ENCODE peak calls at places on chromosomes 5 and 9, in four cellular contexts. B, F, Y and P are unnamed samples. For H3K4me1, the result is how much of the 10 kb centered on the place peaks cover.

GRCh38 chr5:115398726-115399125 is 102.3 kb upstream of the CCDC112 start:
- DNase-seq in B (no peak), F (no peak), Y (no peak), P (no peak)

GRCh38 chr5:35369965-35370790 is 139.9 kb upstream of the PRLR start:
- DNase-seq in B (no peak), F (no peak), Y (no peak), P (no peak)

GRCh38 chr5:77138981-77139380 is 51.9 kb upstream of the ZBED3 start:
- DNase-seq in B (peak), F (no peak), Y (no peak), P (no peak)

GRCh38 chr5:107092695-107093094 is 578.0 kb downstream of the EFNA5 start:
- DNase-seq in B (no peak), F (no peak), Y (no peak), P (no peak)

GRCh38 chr5:98248949-98249348 is 524.5 kb upstream of the RGMB start:
- DNase-seq in B (no peak), F (no peak), Y (no peak), P (no peak)

GRCh38 chr9:118929317-118929716 is 439.9 kb downstream of the BRINP1 start:
- DNase-seq in B (no peak), F (no peak), Y (no peak), P (no peak)

GRCh38 chr5:59575648-59576290 is 317.8 kb downstream of the PDE4D start:
- DNase-seq in B (no peak), F (no peak), Y (no peak), P (no peak)

GRCh38 chr9:130128251-130128650 is 44.0 kb upstream of the NCS1 start:
- DNase-seq in B (no peak), F (no peak), Y (no peak), P (peak)

GRCh38 chr9:128802482-128802881 is 15.4 kb downstream of the TBC1D13 start:
- DNase-seq in B (no peak), F (no peak), Y (no peak), P (no peak)

GRCh38 chr9:23826120-23826629 is at the start of gene ELAVL2:
- DNase-seq in B (peak), F (peak), Y (peak), P (peak)

GRCh38 chr5:112373888-112374287 is 45.2 kb downstream of the EPB41L4A start:
- DNase-seq in B (no peak), F (no peak), Y (no peak), P (no peak)

GRCh38 chr5:88555658-88556057 is 287.0 kb upstream of the TMEM161B start:
- DNase-seq in B (no peak), F (no peak), Y (no peak), P (no peak)

GRCh38 chr9:18362901-18363685 is 110.9 kb upstream of the ADAMTSL1 start:
- DNase-seq in B (no peak), F (peak), Y (no peak), P (no peak)

GRCh38 chr9:6149315-6149714 is 66.3 kb upstream of the IL33 start:
- DNase-seq in B (no peak), F (peak), Y (peak), P (no peak)

GRCh38 chr5:179296150-179296821 is 49.0 kb downstream of the ADAMTS2 start:
- DNase-seq in B (no peak), F (no peak), Y (no peak), P (no peak)

GRCh38 chr5:147519380-147519779 is 9.5 kb upstream of the DPYSL3 start:
- DNase-seq in B (no peak), F (no peak), Y (no peak), P (no peak)

GRCh38 chr9:133731876-133732321 is 6.3 kb downstream of the SARDH start:
- DNase-seq in B (no peak), F (no peak), Y (peak), P (no peak)

GRCh38 chr5:120684749-120685415 is 220.8 kb downstream of the PRR16 start:
- DNase-seq in B (no peak), F (no peak), Y (no peak), P (no peak)

GRCh38 chr5:109242518-109242917 is 167.3 kb downstream of the PJA2 start:
- DNase-seq in B (no peak), F (no peak), Y (no peak), P (no peak)

GRCh38 chr9:116464987-116465571 is 222.0 kb upstream of the TRIM32 start:
- DNase-seq in B (no peak), F (no peak), Y (no peak), P (no peak)

GRCh38 chr9:112032733-112033132 is 136.1 kb downstream of the UGCG start:
- DNase-seq in B (no peak), F (no peak), Y (no peak), P (no peak)

GRCh38 chr5:115979628-115980041 is 17.4 kb downstream of the LVRN start:
- DNase-seq in B (no peak), F (no peak), Y (no peak), P (no peak)

GRCh38 chr5:10563132-10563939 is 534 bp upstream of the ANKRD33B start:
- DNase-seq in B (peak), F (peak), Y (peak), P (peak)

GRCh38 chr5:139637438-139638089 is 10.6 kb upstream of the CXXC5 start:
- DNase-seq in B (peak), F (peak), Y (peak), P (peak)

GRCh38 chr5:140554454-140554853 is 2.8 kb downstream of the SRA1 start:
- DNase-seq in B (no peak), F (no peak), Y (no peak), P (no peak)

GRCh38 chr9:33466565-33467495 is 6.9 kb downstream of the NOL6 start:
- DNase-seq in B (peak), F (peak), Y (peak), P (peak)

GRCh38 chr9:86077286-86077685 is 22.1 kb downstream of the GOLM1 start:
- DNase-seq in B (peak), F (no peak), Y (no peak), P (no peak)

GRCh38 chr9:34671307-34671706 is 8.8 kb upstream of the CCL27 start:
- DNase-seq in B (no peak), F (no peak), Y (no peak), P (no peak)

GRCh38 chr5:179836225-179837019 is 15.7 kb downstream of the SQSTM1 start:
- DNase-seq in B (no peak), F (no peak), Y (peak), P (peak)

GRCh38 chr5:17151686-17152085 is 65.7 kb upstream of the BASP1 start:
- DNase-seq in B (no peak), F (no peak), Y (no peak), P (no peak)

GRCh38 chr5:40626834-40627233 is 52.9 kb upstream of the PTGER4 start:
- DNase-seq in B (no peak), F (no peak), Y (no peak), P (no peak)

GRCh38 chr5:173673295-173674170 is 57.1 kb upstream of the BOD1 start:
- DNase-seq in B (no peak), F (no peak), Y (no peak), P (no peak)

GRCh38 chr5:59584858-59585846 is 308.4 kb downstream of the PDE4D start:
- DNase-seq in B (no peak), F (no peak), Y (peak), P (no peak)

GRCh38 chr5:57488308-57488955 is 5.8 kb upstream of the ACTBL2 start:
- DNase-seq in B (peak), F (peak), Y (no peak), P (no peak)

GRCh38 chr5:25439025-25439424 is 794.2 kb upstream of the CDH10 start:
- DNase-seq in B (no peak), F (no peak), Y (no peak), P (no peak)

GRCh38 chr9:36166150-36166927 is 2.8 kb upstream of the CCIN start:
- DNase-seq in B (peak), F (peak), Y (peak), P (peak)

GRCh38 chr9:132575005-132575609 is 7.3 kb upstream of the BARHL1 start:
- DNase-seq in B (no peak), F (peak), Y (peak), P (no peak)

DNA sequence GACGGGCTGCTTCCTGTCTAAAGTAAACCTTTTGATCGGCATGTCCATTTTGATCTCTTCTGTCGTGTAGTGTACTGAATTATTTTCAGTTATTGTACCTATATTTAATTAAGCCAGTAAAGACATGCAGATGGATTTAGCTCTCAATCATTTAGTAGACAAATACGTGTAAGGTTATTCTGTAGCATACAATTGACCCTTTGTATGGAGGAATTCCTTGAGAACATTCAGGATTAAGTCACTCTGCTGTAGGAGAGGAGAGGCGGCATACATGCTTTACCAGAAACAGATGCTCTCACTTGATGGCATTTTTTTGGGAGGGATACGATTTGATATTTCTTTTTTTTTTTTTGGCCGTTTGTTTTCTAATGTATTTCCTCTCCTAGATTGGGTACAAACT is 141.0 kb downstream of the PBX3 start:
- DNase-seq in B (no peak), F (no peak), Y (no peak), P (no peak)
- H3K4me1 ChIP-seq in B (under half), F (under half), Y (under half), P (under half)

DNA sequence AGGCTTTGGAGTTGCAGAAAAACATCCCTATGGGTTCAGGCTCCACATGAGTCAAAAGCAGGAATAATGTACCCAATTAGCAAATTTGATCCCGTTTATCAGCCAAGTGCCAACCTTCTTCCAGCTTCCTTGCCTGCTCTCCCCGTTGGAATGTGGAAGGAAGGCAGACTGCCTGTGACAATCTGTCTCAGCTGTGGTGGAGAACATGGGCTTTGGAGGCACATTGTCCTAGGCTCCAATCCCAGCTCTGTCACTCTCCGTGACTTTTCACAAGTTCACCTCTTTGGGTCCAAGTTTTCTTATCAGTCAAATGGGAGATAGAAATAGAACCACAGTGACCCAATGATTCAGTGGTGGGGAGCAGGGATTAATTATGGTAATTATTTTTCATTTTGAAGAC is 113.9 kb downstream of the ARHGAP26 start:
- DNase-seq in B (no peak), F (no peak), Y (no peak), P (no peak)
- H3K4me1 ChIP-seq in B (under half), F (under half), Y (under half), P (under half)

GRCh38 chr9:125240649-125240999 is 519 bp downstream of the HSPA5 start:
- DNase-seq in B (no peak), F (no peak), Y (peak), P (peak)
- H3K4me1 ChIP-seq in B (under half), F (half or more), Y (under half), P (half or more)

DNA sequence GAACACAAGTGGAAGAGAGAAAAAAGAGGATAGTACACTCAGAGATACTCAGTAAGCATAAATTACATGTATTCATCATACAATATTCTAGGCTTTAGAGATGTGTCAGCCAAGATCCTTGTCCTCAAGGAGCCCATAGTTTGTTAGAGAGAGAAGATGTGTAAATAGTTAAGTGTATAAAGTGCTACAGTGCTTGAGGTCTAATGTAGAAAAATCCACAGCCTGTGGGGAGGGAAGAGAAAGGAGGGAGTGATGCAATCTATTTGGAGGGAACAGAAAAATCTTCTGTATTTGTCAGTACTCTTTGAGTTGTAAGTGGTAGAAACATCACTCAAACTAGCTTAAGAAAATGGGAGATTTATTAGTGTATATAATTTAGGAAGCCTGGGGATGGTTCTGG is 81.9 kb downstream of the PALM2AKAP2 start:
- DNase-seq in B (no peak), F (no peak), Y (no peak), P (no peak)
- H3K4me1 ChIP-seq in B (under half), F (under half), Y (under half), P (under half)

GRCh38 chr5:65391591-65391990 is 90.1 kb downstream of the ADAMTS6 start:
- DNase-seq in B (no peak), F (no peak), Y (no peak), P (no peak)
- H3K4me1 ChIP-seq in B (under half), F (under half), Y (under half), P (under half)

GRCh38 chr9:123469231-123469630 is 113.2 kb downstream of the CRB2 start:
- DNase-seq in B (no peak), F (no peak), Y (no peak), P (no peak)

GRCh38 chr9:123470121-123470851 is 114.3 kb downstream of the CRB2 start:
- DNase-seq in B (no peak), F (no peak), Y (no peak), P (no peak)

GRCh38 chr9:123460091-123460490 is 104.1 kb downstream of the CRB2 start:
- DNase-seq in B (no peak), F (no peak), Y (no peak), P (no peak)

GRCh38 chr9:123468541-123468940 is 112.5 kb downstream of the CRB2 start:
- DNase-seq in B (no peak), F (no peak), Y (no peak), P (no peak)

DNA sequence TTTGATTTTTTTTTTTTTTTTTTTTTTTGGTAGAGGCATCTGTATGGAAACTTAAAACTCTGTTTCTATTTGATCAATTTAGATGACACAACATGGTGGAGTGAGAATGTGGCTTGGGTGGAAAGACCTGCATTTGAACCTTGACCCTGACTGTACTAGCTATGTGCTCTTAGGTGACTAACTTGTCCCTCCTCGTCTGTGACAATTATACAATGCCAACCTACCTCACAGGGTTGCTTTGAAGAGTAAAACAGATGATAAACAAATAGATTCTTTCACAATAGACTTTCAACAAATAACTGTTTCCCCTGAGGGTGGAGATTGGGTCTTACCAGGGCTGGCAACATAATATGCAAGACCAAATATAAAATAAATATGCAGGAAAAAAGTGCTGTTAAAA is 109.3 kb downstream of the CRB2 start:
- DNase-seq in B (no peak), F (no peak), Y (no peak), P (no peak)
- H3K4me1 ChIP-seq in B (under half), F (under half), Y (under half), P (under half)

DNA sequence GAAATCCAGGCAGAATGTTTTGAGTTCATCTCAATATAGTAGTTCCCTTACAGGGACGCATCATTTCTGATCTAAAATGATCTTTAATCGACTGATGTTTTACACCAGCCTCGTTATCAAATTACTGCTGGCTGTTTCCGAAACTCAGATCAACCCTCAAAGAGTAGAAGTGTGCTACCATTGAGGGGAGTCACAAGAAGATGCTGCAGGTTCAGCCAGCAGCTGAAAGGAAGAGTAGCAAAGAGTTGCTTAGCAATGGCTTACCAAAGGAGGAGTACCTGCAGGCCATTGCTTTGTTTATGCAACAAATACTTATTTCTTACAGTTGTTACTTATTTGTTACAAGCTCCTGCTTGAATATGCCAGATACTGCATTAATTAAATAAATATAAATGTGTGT is 144.1 kb downstream of the EBF1 start:
- DNase-seq in B (no peak), F (no peak), Y (no peak), P (no peak)
- H3K4me1 ChIP-seq in B (under half), F (under half), Y (under half), P (under half)

GRCh38 chr5:132405646-132406045 is 36.1 kb downstream of the SLC22A5 start:
- DNase-seq in B (no peak), F (no peak), Y (no peak), P (no peak)

GRCh38 chr5:132406144-132406783 is 36.8 kb downstream of the SLC22A5 start:
- DNase-seq in B (no peak), F (no peak), Y (no peak), P (no peak)

GRCh38 chr5:132408456-132408855 is 38.9 kb downstream of the SLC22A5 start:
- DNase-seq in B (no peak), F (no peak), Y (no peak), P (no peak)

GRCh38 chr5:132408965-132409364 is 39.5 kb downstream of the SLC22A5 start:
- DNase-seq in B (no peak), F (no peak), Y (no peak), P (no peak)

DNA sequence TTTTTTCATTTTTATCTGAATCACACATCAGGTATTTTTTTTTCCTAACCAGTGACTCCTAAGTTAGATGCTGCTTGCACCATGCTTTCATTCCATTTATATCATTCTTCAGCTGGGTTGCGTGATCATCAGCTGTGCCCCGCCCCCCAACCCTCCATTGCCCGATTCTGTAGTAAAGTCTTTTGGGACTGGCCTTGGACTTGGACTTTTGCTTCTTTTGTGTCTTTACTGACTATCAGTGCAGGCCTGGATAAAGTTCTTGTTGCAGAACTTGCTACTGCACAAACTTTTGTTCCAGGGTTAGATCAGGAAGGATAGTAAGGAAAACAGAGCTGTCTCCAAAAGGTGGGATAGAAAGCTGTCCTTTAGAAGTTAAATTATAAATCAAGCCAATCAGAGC is 38.5 kb downstream of the SLC22A5 start:
- DNase-seq in B (no peak), F (no peak), Y (no peak), P (no peak)
- H3K4me1 ChIP-seq in B (under half), F (under half), Y (under half), P (half or more)